ENCODE peak calls at places on chromosomes 11 and 22, in ten cellular contexts. C is HFFc6, H is psoas muscle, Y is IMR-90, N is activated B cell treated with CpG ODN at 0.5 μM for 24 hours, S is PC-9, X is K562, K is heart right ventricle, V is WTC11, U is spleen. E is an unnamed sample.

GRCh38 chr11:3155691-3156258 is 9.3 kb downstream of the OSBPL5 start:
- DNase-seq in C (peak), H (peak), Y (no peak), N (no peak), S (no peak), X (no peak), K (no peak), V (no peak), U (peak), E (peak)

GRCh38 chr11:129115652-129116585 is 76.2 kb downstream of the ARHGAP32 start:
- DNase-seq in C (peak), H (no peak), Y (peak), N (no peak), S (peak), X (no peak), K (no peak), V (no peak), U (no peak), E (no peak)

GRCh38 chr11:57771365-57771764 is 9.8 kb downstream of the CTNND1 start:
- DNase-seq in C (no peak), H (no peak), Y (no peak), N (no peak), S (no peak), X (no peak), K (no peak), V (no peak), U (no peak), E (no peak)

GRCh38 chr11:58845342-58845741 is 838 bp upstream of the GLYATL2 start:
- DNase-seq in C (no peak), H (no peak), Y (no peak), N (no peak), S (no peak), X (no peak), K (no peak), V (no peak), U (no peak), E (no peak)

GRCh38 chr22:50656122-50657070 is 16.2 kb upstream of the SHANK3 start:
- DNase-seq in C (peak), H (peak), Y (peak), N (no peak), S (peak), X (no peak), K (peak), V (no peak), U (peak), E (peak)

GRCh38 chr22:28419916-28420315 is 259.7 kb downstream of the TTC28 start:
- DNase-seq in C (no peak), H (no peak), Y (no peak), N (no peak), S (no peak), X (no peak), K (no peak), V (no peak), U (no peak), E (no peak)

GRCh38 chr11:75406338-75406777 is 7.0 kb downstream of the RPS3 start:
- DNase-seq in C (peak), H (no peak), Y (peak), N (no peak), S (no peak), X (peak), K (no peak), V (no peak), U (peak), E (no peak)

GRCh38 chr11:130124096-130124495 is 35.5 kb upstream of the ST14 start:
- DNase-seq in C (peak), H (peak), Y (peak), N (no peak), S (peak), X (no peak), K (peak), V (no peak), U (peak), E (no peak)

GRCh38 chr22:29563652-29564460 is 10.3 kb upstream of the THOC5 start:
- DNase-seq in C (no peak), H (no peak), Y (no peak), N (no peak), S (no peak), X (no peak), K (no peak), V (no peak), U (no peak), E (no peak)

GRCh38 chr11:65279713-65280459 is 18.1 kb downstream of the POLA2 start:
- DNase-seq in C (peak), H (peak), Y (peak), N (no peak), S (peak), X (no peak), K (peak), V (no peak), U (no peak), E (no peak)

GRCh38 chr11:15307600-15307999 is 192.9 kb downstream of the INSC start:
- DNase-seq in C (no peak), H (no peak), Y (no peak), N (no peak), S (no peak), X (no peak), K (no peak), V (peak), U (no peak), E (no peak)

GRCh38 chr22:45197606-45198462 is 34.1 kb downstream of the NUP50 start:
- DNase-seq in C (no peak), H (no peak), Y (no peak), N (no peak), S (no peak), X (no peak), K (no peak), V (no peak), U (peak), E (no peak)

GRCh38 chr11:110478410-110478809 is 48.7 kb downstream of the FDX1 start:
- DNase-seq in C (no peak), H (no peak), Y (no peak), N (no peak), S (no peak), X (peak), K (no peak), V (peak), U (no peak), E (no peak)

GRCh38 chr22:46178755-46179505 is 28.6 kb downstream of the PPARA start:
- DNase-seq in C (peak), H (no peak), Y (no peak), N (no peak), S (no peak), X (no peak), K (no peak), V (no peak), U (no peak), E (no peak)

GRCh38 chr11:132472411-132473205 is 1059.7 kb downstream of the OPCML start:
- DNase-seq in C (peak), H (no peak), Y (no peak), N (no peak), S (no peak), X (no peak), K (peak), V (no peak), U (no peak), E (no peak)

GRCh38 chr11:106473089-106473722 is 395.7 kb downstream of the AASDHPPT start:
- DNase-seq in C (no peak), H (no peak), Y (peak), N (no peak), S (no peak), X (no peak), K (no peak), V (no peak), U (no peak), E (no peak)

GRCh38 chr11:34068098-34068497 is 16.6 kb downstream of the CAPRIN1 start:
- DNase-seq in C (no peak), H (no peak), Y (peak), N (no peak), S (no peak), X (no peak), K (peak), V (no peak), U (no peak), E (no peak)

GRCh38 chr11:1000357-1000982 is 36.0 kb downstream of the MUC6 start:
- DNase-seq in C (no peak), H (no peak), Y (no peak), N (no peak), S (no peak), X (no peak), K (no peak), V (no peak), U (no peak), E (no peak)

GRCh38 chr11:18071098-18071705 is 25.1 kb upstream of the TPH1 start:
- DNase-seq in C (no peak), H (no peak), Y (peak), N (no peak), S (no peak), X (no peak), K (no peak), V (no peak), U (no peak), E (no peak)

GRCh38 chr22:39243443-39244072 is 1.2 kb downstream of the PDGFB start:
- DNase-seq in C (no peak), H (no peak), Y (no peak), N (no peak), S (peak), X (no peak), K (no peak), V (no peak), U (no peak), E (no peak)

GRCh38 chr11:64291746-64292457 is 800 bp downstream of the KCNK4 start:
- DNase-seq in C (no peak), H (no peak), Y (no peak), N (no peak), S (no peak), X (no peak), K (no peak), V (no peak), U (no peak), E (no peak)

GRCh38 chr22:24066260-24066659 is 55.2 kb downstream of the CABIN1 start:
- DNase-seq in C (no peak), H (no peak), Y (no peak), N (no peak), S (no peak), X (no peak), K (peak), V (no peak), U (no peak), E (no peak)

GRCh38 chr11:76799061-76799804 is 16.1 kb downstream of the TSKU start:
- DNase-seq in C (peak), H (peak), Y (peak), N (peak), S (peak), X (peak), K (peak), V (peak), U (peak), E (no peak)

GRCh38 chr22:49735411-49736311 is 92.0 kb downstream of the BRD1 start:
- DNase-seq in C (no peak), H (no peak), Y (no peak), N (no peak), S (no peak), X (peak), K (no peak), V (peak), U (no peak), E (peak)

GRCh38 chr11:46121328-46121723 is at the start of gene PHF21A:
- DNase-seq in C (peak), H (peak), Y (peak), N (peak), S (peak), X (peak), K (peak), V (peak), U (peak), E (peak)

GRCh38 chr11:124194696-124195418 is 11.7 kb downstream of the OR10D3 start:
- DNase-seq in C (peak), H (no peak), Y (peak), N (no peak), S (peak), X (peak), K (no peak), V (peak), U (no peak), E (no peak)

GRCh38 chr11:75639752-75640151 is 29.1 kb downstream of the MAP6 start:
- DNase-seq in C (peak), H (peak), Y (peak), N (peak), S (no peak), X (no peak), K (peak), V (no peak), U (peak), E (no peak)

GRCh38 chr11:120858740-120859139 is 165.2 kb upstream of the TBCEL start:
- DNase-seq in C (no peak), H (no peak), Y (peak), N (no peak), S (no peak), X (no peak), K (no peak), V (no peak), U (no peak), E (no peak)

GRCh38 chr11:17502630-17503029 is 26.0 kb upstream of the ABCC8 start:
- DNase-seq in C (no peak), H (no peak), Y (no peak), N (no peak), S (no peak), X (no peak), K (no peak), V (no peak), U (no peak), E (no peak)

GRCh38 chr22:25908755-25909154 is 166.8 kb downstream of the MYO18B start:
- DNase-seq in C (no peak), H (no peak), Y (no peak), N (no peak), S (no peak), X (no peak), K (no peak), V (no peak), U (no peak), E (no peak)

GRCh38 chr22:50627914-50628542 is at the start of gene ARSA:
- DNase-seq in C (peak), H (peak), Y (peak), N (peak), S (peak), X (peak), K (peak), V (peak), U (peak), E (no peak)

GRCh38 chr22:44746836-44747519 is 5.4 kb upstream of the ARHGAP8 start:
- DNase-seq in C (no peak), H (no peak), Y (peak), N (no peak), S (no peak), X (no peak), K (no peak), V (no peak), U (no peak), E (no peak)

GRCh38 chr11:17846852-17847453 is 112.4 kb downstream of the KCNC1 start:
- DNase-seq in C (no peak), H (peak), Y (peak), N (no peak), S (no peak), X (no peak), K (peak), V (peak), U (no peak), E (no peak)

GRCh38 chr22:50436134-50436830 is 38.6 kb downstream of the SBF1 start:
- DNase-seq in C (no peak), H (peak), Y (no peak), N (no peak), S (no peak), X (no peak), K (no peak), V (no peak), U (no peak), E (peak)

GRCh38 chr11:43797866-43798265 is 82.8 kb upstream of the ALKBH3 start:
- DNase-seq in C (no peak), H (no peak), Y (no peak), N (no peak), S (no peak), X (no peak), K (no peak), V (no peak), U (no peak), E (no peak)

GRCh38 chr11:73942030-73942429 is 8.8 kb upstream of the DNAJB13 start:
- DNase-seq in C (no peak), H (no peak), Y (no peak), N (no peak), S (no peak), X (peak), K (no peak), V (no peak), U (no peak), E (no peak)

GRCh38 chr11:118958577-118958976 is 2.5 kb downstream of the UPK2 start:
- DNase-seq in C (no peak), H (no peak), Y (no peak), N (no peak), S (no peak), X (no peak), K (no peak), V (no peak), U (peak), E (no peak)

GRCh38 chr11:81989093-81989492 is 744.6 kb downstream of the FAM181B start:
- DNase-seq in C (no peak), H (no peak), Y (no peak), N (no peak), S (no peak), X (no peak), K (no peak), V (no peak), U (no peak), E (no peak)

GRCh38 chr11:122778148-122778547 is 60.2 kb upstream of the CRTAM start:
- DNase-seq in C (peak), H (no peak), Y (peak), N (no peak), S (no peak), X (no peak), K (no peak), V (no peak), U (no peak), E (no peak)

GRCh38 chr11:72301486-72301885 is 57.5 kb upstream of the PHOX2A start:
- DNase-seq in C (no peak), H (no peak), Y (no peak), N (no peak), S (no peak), X (no peak), K (no peak), V (no peak), U (no peak), E (no peak)

GRCh38 chr11:72298931-72299330 is 55.0 kb upstream of the PHOX2A start:
- DNase-seq in C (no peak), H (no peak), Y (no peak), N (no peak), S (no peak), X (no peak), K (no peak), V (no peak), U (no peak), E (no peak)

GRCh38 chr11:72297828-72298227 is 53.9 kb upstream of the PHOX2A start:
- DNase-seq in C (no peak), H (no peak), Y (no peak), N (no peak), S (no peak), X (no peak), K (no peak), V (no peak), U (no peak), E (no peak)

GRCh38 chr11:72303179-72303578 is 59.2 kb upstream of the PHOX2A start:
- DNase-seq in C (no peak), H (no peak), Y (no peak), N (no peak), S (no peak), X (no peak), K (no peak), V (no peak), U (no peak), E (no peak)

GRCh38 chr11:72300268-72300667 is 56.3 kb upstream of the PHOX2A start:
- DNase-seq in C (no peak), H (no peak), Y (no peak), N (no peak), S (no peak), X (no peak), K (no peak), V (no peak), U (no peak), E (no peak)
- TF ChIP-seq CTCF in C (no peak), H (no peak), Y (no peak), N (no peak), S (no peak), X (no peak), K (no peak), V (no peak), U (no peak), E (no peak)

GRCh38 chr11:13184295-13184794 is 93.2 kb upstream of the BMAL1 start:
- DNase-seq in C (no peak), H (no peak), Y (no peak), N (no peak), S (no peak), X (no peak), K (no peak), V (no peak), U (no peak), E (no peak)

GRCh38 chr11:13188179-13188578 is 89.4 kb upstream of the BMAL1 start:
- DNase-seq in C (no peak), H (no peak), Y (no peak), N (no peak), S (no peak), X (no peak), K (no peak), V (no peak), U (no peak), E (no peak)

GRCh38 chr11:13183826-13184196 is 93.8 kb upstream of the BMAL1 start:
- DNase-seq in C (no peak), H (no peak), Y (no peak), N (no peak), S (no peak), X (no peak), K (no peak), V (no peak), U (no peak), E (no peak)

GRCh38 chr11:13183094-13183825 is 94.3 kb upstream of the BMAL1 start:
- DNase-seq in C (peak), H (no peak), Y (peak), N (no peak), S (peak), X (no peak), K (no peak), V (no peak), U (no peak), E (no peak)
- TF ChIP-seq CTCF in C (peak), H (peak), Y (peak), N (no peak), S (peak), X (peak), K (peak), V (peak), U (peak), E (peak)

GRCh38 chr11:91686700-91687099 is 537.9 kb upstream of the FAT3 start:
- DNase-seq in C (no peak), H (no peak), Y (no peak), N (no peak), S (no peak), X (no peak), K (no peak), V (no peak), U (no peak), E (no peak)
- TF ChIP-seq CTCF in C (no peak), H (no peak), Y (no peak), N (no peak), S (no peak), X (no peak), K (no peak), V (no peak), U (no peak), E (no peak)

DNA sequence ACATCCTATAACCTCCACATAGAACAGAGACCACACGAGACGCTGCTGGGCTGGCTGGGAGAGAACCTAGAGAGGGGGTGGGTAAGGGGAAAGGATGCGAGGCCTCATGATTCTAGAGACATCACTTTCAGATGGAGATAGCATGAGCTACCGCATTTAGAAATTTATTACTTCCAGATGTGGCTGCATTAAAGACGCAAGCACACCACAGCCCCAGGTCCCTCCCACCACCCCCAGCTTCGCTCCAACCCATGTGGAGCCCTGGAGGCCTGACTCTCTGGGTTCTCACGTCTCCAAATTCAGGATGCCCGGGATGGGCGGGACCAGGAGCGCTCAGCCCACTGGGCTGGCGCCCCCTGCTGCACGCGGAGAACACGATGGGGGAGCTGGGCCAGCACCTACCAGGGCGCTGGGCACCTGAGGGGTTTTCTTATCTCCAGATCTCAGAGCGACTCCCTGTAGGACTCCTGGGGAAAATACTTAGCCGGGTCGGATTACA is 13.6 kb downstream of the MRPL21 start:
- DNase-seq in C (peak), H (peak), Y (peak), N (no peak), S (no peak), X (peak), K (peak), V (peak), U (peak), E (peak)
- TF ChIP-seq CTCF in C (peak), H (peak), Y (peak), N (no peak), S (no peak), X (peak), K (peak), V (peak), U (peak), E (peak)

DNA sequence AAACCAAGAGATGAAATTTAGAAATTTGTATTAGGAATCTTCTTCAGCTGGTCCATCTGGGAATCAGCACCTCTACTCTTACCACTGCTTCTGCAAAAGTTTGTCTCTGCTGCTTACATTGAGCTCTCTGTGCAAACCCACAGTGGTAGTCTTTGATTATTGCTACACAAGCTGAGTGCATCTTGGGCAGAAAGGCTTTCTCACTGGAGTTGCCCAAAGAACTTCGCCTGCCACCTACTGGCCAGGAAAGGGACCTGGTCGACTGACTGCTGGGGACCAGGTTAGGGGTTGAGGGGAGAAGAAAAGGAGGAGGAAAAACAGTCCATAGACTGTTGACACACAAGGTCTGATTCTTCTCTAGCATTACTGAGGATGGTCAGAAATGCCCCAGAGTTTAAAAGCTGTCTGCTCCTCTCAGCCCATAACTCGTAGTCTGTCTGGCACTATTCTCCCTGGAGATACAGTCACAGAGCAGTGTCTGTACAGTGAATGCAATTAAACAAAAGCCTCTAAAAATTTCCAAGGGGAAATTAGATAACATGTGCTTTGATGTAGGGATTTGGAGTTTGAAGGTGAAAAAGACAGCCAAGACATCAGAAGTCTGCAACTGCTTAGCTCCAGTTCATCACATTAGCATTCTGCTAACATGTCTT is 215.0 kb upstream of the CTSC start:
- DNase-seq in C (peak), H (peak), Y (peak), N (peak), S (peak), X (peak), K (no peak), V (peak), U (peak), E (no peak)
- TF ChIP-seq CTCF in C (peak), H (peak), Y (peak), N (no peak), S (peak), X (peak), K (peak), V (peak), U (peak), E (peak)

E was measured in chondrocyte.